ENCODE peak calls at places on chromosomes 6 and 20, in five cellular contexts. W, F, J, D and I are unnamed samples.

GRCh38 chr6:170114187-170114945 is 176.5 kb downstream of the DLL1 start:
- DNase-seq in J (no peak), W (no peak), F (peak; percentile 26), D (no peak), I (no peak)

GRCh38 chr6:156905801-156906200 is 128.6 kb downstream of the ARID1B start:
- DNase-seq in J (no peak), W (no peak), D (no peak), F (no peak), I (no peak)

GRCh38 chr20:61646453-61646852 is 394.4 kb downstream of the CDH4 start:
- DNase-seq in D (no peak), W (no peak), F (no peak), J (no peak), I (no peak)

GRCh38 chr20:15613530-15613929 is 959.7 kb downstream of the KIF16B start:
- DNase-seq in J (no peak), D (no peak), W (no peak), F (no peak), I (no peak)

GRCh38 chr6:32854376-32855178 is 585 bp downstream of the PSMB9 start:
- DNase-seq in F (no peak), D (no peak), J (peak; percentile 47), W (no peak), I (no peak)

GRCh38 chr20:33630507-33630906 is 31.6 kb upstream of the C20orf144 start:
- DNase-seq in D (no peak), W (no peak), J (no peak), F (no peak), I (no peak)

GRCh38 chr20:24781061-24781980 is 167.7 kb upstream of the CST7 start:
- DNase-seq in F (peak; percentile 60), W (no peak), D (peak; percentile 23), J (peak; percentile 45), I (no peak)

GRCh38 chr6:35973670-35974222 is 50.7 kb downstream of the SLC26A8 start:
- DNase-seq in J (peak; percentile 5), W (no peak), D (no peak), F (no peak), I (no peak)

GRCh38 chr6:137237413-137238170 is 18.4 kb upstream of the IFNGR1 start:
- DNase-seq in D (no peak), F (no peak), W (no peak), J (peak; percentile 87), I (no peak)

GRCh38 chr6:64736421-64736950 is 970.5 kb downstream of the EYS start:
- DNase-seq in W (no peak), D (no peak), F (no peak), J (no peak), I (no peak)

GRCh38 chr6:138592698-138593097 is 93.4 kb upstream of the NHSL1 start:
- DNase-seq in F (no peak), J (no peak), D (no peak), W (no peak), I (no peak)